ENCODE peak calls at places on chromosomes 2 and 18, in seven cellular contexts. One of them, this sample, is unnamed.

GRCh38 chr2:241034490-241035141 is 36.2 kb downstream of the SNED1 start:
- DNase-seq in HFF-Myc: no peak
- DNase-seq in cardiac muscle cell: no peak
- DNase-seq in cardiac fibroblast: no peak
- DNase-seq in neural progenitor cell: no peak
- DNase-seq in kidney epithelial cell: no peak
- DNase-seq in IMR-90: no peak
- DNase-seq in this sample: no peak

GRCh38 chr2:158457092-158457825 is 507 bp downstream of the PKP4 start:
- DNase-seq in HFF-Myc: no peak
- DNase-seq in cardiac muscle cell: peak; percentile 76
- DNase-seq in cardiac fibroblast: peak; percentile 60
- DNase-seq in neural progenitor cell: peak; percentile 82
- DNase-seq in kidney epithelial cell: no peak
- DNase-seq in IMR-90: peak; percentile 61
- DNase-seq in this sample: no peak

GRCh38 chr2:81266106-81266505 is 961.6 kb upstream of the LRRTM1 start:
- DNase-seq in HFF-Myc: no peak
- DNase-seq in cardiac muscle cell: peak; percentile 45
- DNase-seq in cardiac fibroblast: no peak
- DNase-seq in neural progenitor cell: peak; percentile 46
- DNase-seq in kidney epithelial cell: no peak
- DNase-seq in IMR-90: no peak
- DNase-seq in this sample: no peak

GRCh38 chr18:49812321-49813070 is 837 bp downstream of the ACAA2 start:
- DNase-seq in HFF-Myc: no peak
- DNase-seq in cardiac muscle cell: no peak
- DNase-seq in cardiac fibroblast: no peak
- DNase-seq in neural progenitor cell: no peak
- DNase-seq in kidney epithelial cell: no peak
- DNase-seq in IMR-90: peak; percentile 15
- DNase-seq in this sample: no peak

GRCh38 chr2:145740302-145740701 is 1220.4 kb upstream of the ZEB2 start:
- DNase-seq in HFF-Myc: no peak
- DNase-seq in cardiac muscle cell: no peak
- DNase-seq in cardiac fibroblast: peak; percentile 84
- DNase-seq in neural progenitor cell: no peak
- DNase-seq in kidney epithelial cell: no peak
- DNase-seq in IMR-90: peak; percentile 68
- DNase-seq in this sample: no peak

GRCh38 chr2:229901819-229902218 is 20.0 kb downstream of the TRIP12 start:
- DNase-seq in HFF-Myc: peak; percentile 56
- DNase-seq in cardiac muscle cell: no peak
- DNase-seq in cardiac fibroblast: peak; percentile 77
- DNase-seq in neural progenitor cell: no peak
- DNase-seq in kidney epithelial cell: peak; percentile 28
- DNase-seq in IMR-90: peak; percentile 73
- DNase-seq in this sample: peak; percentile 17

GRCh38 chr18:79918089-79919011 is 33.1 kb downstream of the SLC66A2 start:
- DNase-seq in HFF-Myc: no peak
- DNase-seq in cardiac muscle cell: no peak
- DNase-seq in cardiac fibroblast: no peak
- DNase-seq in neural progenitor cell: no peak
- DNase-seq in kidney epithelial cell: no peak
- DNase-seq in IMR-90: no peak
- DNase-seq in this sample: no peak

GRCh38 chr18:40159141-40160017 is 1795.7 kb upstream of the PIK3C3 start:
- DNase-seq in HFF-Myc: peak; percentile 0
- DNase-seq in cardiac muscle cell: peak; percentile 44
- DNase-seq in cardiac fibroblast: peak; percentile 65
- DNase-seq in neural progenitor cell: peak; percentile 55
- DNase-seq in kidney epithelial cell: no peak
- DNase-seq in IMR-90: peak; percentile 40
- DNase-seq in this sample: no peak

GRCh38 chr2:234843411-234843810 is 108.4 kb upstream of the SH3BP4 start:
- DNase-seq in HFF-Myc: no peak
- DNase-seq in cardiac muscle cell: no peak
- DNase-seq in cardiac fibroblast: no peak
- DNase-seq in neural progenitor cell: no peak
- DNase-seq in kidney epithelial cell: no peak
- DNase-seq in IMR-90: no peak
- DNase-seq in this sample: no peak

GRCh38 chr2:102106133-102106556 is 36.4 kb upstream of the IL1R1 start:
- DNase-seq in HFF-Myc: no peak
- DNase-seq in cardiac muscle cell: no peak
- DNase-seq in cardiac fibroblast: peak; percentile 88
- DNase-seq in neural progenitor cell: no peak
- DNase-seq in kidney epithelial cell: no peak
- DNase-seq in IMR-90: peak; percentile 93
- DNase-seq in this sample: no peak

GRCh38 chr2:83705146-83705545 is 753.9 kb downstream of the SUCLG1 start:
- DNase-seq in HFF-Myc: no peak
- DNase-seq in cardiac muscle cell: no peak
- DNase-seq in cardiac fibroblast: no peak
- DNase-seq in neural progenitor cell: no peak
- DNase-seq in kidney epithelial cell: no peak
- DNase-seq in IMR-90: no peak
- DNase-seq in this sample: no peak

GRCh38 chr2:7672027-7672684 is 754.9 kb downstream of the RNF144A start:
- DNase-seq in HFF-Myc: peak; percentile 38
- DNase-seq in cardiac muscle cell: peak; percentile 30
- DNase-seq in cardiac fibroblast: peak; percentile 50
- DNase-seq in neural progenitor cell: peak; percentile 83
- DNase-seq in kidney epithelial cell: no peak
- DNase-seq in IMR-90: peak; percentile 35
- DNase-seq in this sample: no peak

GRCh38 chr2:196482119-196483065 is 157.1 kb upstream of the CCDC150 start:
- DNase-seq in HFF-Myc: no peak
- DNase-seq in cardiac muscle cell: no peak
- DNase-seq in cardiac fibroblast: peak; percentile 82
- DNase-seq in neural progenitor cell: no peak
- DNase-seq in kidney epithelial cell: no peak
- DNase-seq in IMR-90: peak; percentile 55
- DNase-seq in this sample: no peak

DNA sequence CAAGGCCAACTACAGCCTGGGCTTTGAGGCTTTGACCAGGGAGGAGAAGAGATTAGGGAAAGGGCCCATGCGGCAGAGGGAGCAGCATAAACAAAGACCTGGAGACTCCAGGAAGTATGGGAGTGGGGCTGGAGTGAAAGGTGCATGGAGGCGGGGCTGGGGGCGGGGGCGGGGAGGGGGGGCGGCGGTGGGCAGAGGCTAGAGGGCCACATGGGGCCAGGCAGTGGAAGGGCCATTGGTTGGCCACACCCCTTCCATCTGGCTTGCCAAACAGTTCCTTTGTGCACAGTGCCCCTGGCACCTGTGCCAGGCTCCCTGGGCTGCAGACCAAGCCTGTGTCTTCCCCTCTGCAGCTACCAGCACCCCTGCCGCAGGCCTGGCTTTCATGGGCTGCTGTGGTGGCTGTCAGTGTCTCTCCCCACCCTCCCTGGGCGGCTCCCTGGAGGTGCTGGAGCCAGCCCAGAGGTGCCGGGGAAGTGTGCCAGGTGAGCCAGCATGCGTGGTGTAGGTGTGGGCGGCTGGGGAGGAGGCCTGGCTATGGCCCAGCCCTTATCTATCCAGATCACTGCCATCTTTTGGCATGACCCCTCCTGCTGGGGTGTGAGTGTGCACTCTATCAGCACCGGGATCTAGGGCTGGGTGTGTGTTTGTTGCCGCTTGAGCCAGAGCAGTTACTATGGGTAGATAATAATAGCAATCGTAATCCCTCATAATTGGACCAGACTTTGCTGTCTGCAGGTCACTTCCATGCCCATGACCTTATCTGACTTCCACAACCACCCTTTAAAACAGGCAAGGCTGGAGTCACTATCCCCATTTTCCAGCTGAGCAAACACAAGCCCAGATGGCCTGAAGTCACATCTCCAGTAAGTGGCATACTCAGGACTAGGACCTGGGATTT is 30.5 kb downstream of the DNMT3A start:
- DNase-seq in HFF-Myc: no peak
- DNase-seq in cardiac muscle cell: no peak
- DNase-seq in cardiac fibroblast: no peak
- DNase-seq in neural progenitor cell: peak; percentile 64
- DNase-seq in kidney epithelial cell: no peak
- DNase-seq in IMR-90: no peak
- DNase-seq in this sample: no peak
- H3K4me3 ChIP-seq in HFF-Myc: no peak overlapping the region
- H3K4me3 ChIP-seq in cardiac muscle cell: no peak overlapping the region
- H3K4me3 ChIP-seq in cardiac fibroblast: no peak overlapping the region
- H3K4me3 ChIP-seq in neural progenitor cell: no peak overlapping the region
- H3K4me3 ChIP-seq in kidney epithelial cell: no peak overlapping the region
- H3K4me3 ChIP-seq in IMR-90: no peak overlapping the region
- H3K4me3 ChIP-seq in this sample: no peak overlapping the region

GRCh38 chr2:159711562-159712193 is 628 bp upstream of the MARCHF7 start:
- DNase-seq in HFF-Myc: no peak
- DNase-seq in cardiac muscle cell: no peak
- DNase-seq in cardiac fibroblast: peak; percentile 79
- DNase-seq in neural progenitor cell: no peak
- DNase-seq in kidney epithelial cell: peak; percentile 23
- DNase-seq in IMR-90: no peak
- DNase-seq in this sample: no peak

GRCh38 chr2:159712929-159713575 is 746 bp downstream of the MARCHF7 start:
- DNase-seq in HFF-Myc: no peak
- DNase-seq in cardiac muscle cell: peak; percentile 64
- DNase-seq in cardiac fibroblast: peak; percentile 31
- DNase-seq in neural progenitor cell: no peak
- DNase-seq in kidney epithelial cell: no peak
- DNase-seq in IMR-90: no peak
- DNase-seq in this sample: no peak

GRCh38 chr2:159708066-159708760 is 4.1 kb upstream of the MARCHF7 start:
- DNase-seq in HFF-Myc: no peak
- DNase-seq in cardiac muscle cell: no peak
- DNase-seq in cardiac fibroblast: no peak
- DNase-seq in neural progenitor cell: no peak
- DNase-seq in kidney epithelial cell: no peak
- DNase-seq in IMR-90: no peak
- DNase-seq in this sample: no peak

GRCh38 chr2:159712194-159712928 is at the start of gene MARCHF7:
- DNase-seq in HFF-Myc: peak; percentile 70
- DNase-seq in cardiac muscle cell: peak; percentile 97
- DNase-seq in cardiac fibroblast: peak; percentile 97
- DNase-seq in neural progenitor cell: peak; percentile 96
- DNase-seq in kidney epithelial cell: peak; percentile 80
- DNase-seq in IMR-90: peak; percentile 95
- DNase-seq in this sample: peak; percentile 58

DNA sequence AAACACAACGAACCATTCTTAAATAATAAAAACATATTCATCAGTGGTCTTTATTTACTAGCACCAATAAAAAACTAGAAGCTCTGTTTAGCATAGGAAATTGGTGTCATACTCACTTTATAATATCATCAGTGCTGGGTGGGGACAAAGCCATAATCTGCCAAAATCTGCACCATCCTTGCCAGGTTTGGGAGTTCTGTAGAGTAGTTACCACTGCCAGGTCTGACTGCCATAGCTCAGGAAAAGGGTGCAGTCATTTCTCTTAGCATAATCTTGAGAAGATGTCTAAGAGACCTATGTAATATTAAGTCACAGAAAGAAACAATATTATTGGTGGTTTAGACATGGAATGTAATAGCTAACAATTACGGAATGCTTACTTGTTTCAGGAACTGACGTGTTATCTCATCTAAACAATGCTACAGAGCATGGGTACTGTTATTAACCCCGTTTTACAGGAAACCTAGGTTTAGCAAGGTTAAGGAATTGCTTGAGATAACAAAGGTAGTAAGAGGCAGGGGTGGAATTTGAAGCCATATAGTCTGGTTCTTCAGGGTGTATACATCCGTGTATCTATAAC is 1.6 kb upstream of the MARCHF7 start:
- DNase-seq in HFF-Myc: no peak
- DNase-seq in cardiac muscle cell: no peak
- DNase-seq in cardiac fibroblast: peak; percentile 73
- DNase-seq in neural progenitor cell: no peak
- DNase-seq in kidney epithelial cell: no peak
- DNase-seq in IMR-90: peak; percentile 73
- DNase-seq in this sample: no peak
- H3K4me3 ChIP-seq in HFF-Myc: no peak overlapping the region
- H3K4me3 ChIP-seq in cardiac muscle cell: no peak overlapping the region
- H3K4me3 ChIP-seq in cardiac fibroblast: peak overlapping the region; percentile 99
- H3K4me3 ChIP-seq in neural progenitor cell: no peak overlapping the region
- H3K4me3 ChIP-seq in kidney epithelial cell: no peak overlapping the region
- H3K4me3 ChIP-seq in IMR-90: peak overlapping the region; percentile 11
- H3K4me3 ChIP-seq in this sample: no peak overlapping the region

GRCh38 chr2:237904806-237905599 is 45.6 kb downstream of the RAMP1 start:
- DNase-seq in HFF-Myc: no peak
- DNase-seq in cardiac muscle cell: peak; percentile 62
- DNase-seq in cardiac fibroblast: peak; percentile 51
- DNase-seq in neural progenitor cell: no peak
- DNase-seq in kidney epithelial cell: no peak
- DNase-seq in IMR-90: peak; percentile 91
- DNase-seq in this sample: peak; percentile 56
- H3K4me3 ChIP-seq in HFF-Myc: no peak overlapping the region
- H3K4me3 ChIP-seq in cardiac muscle cell: no peak overlapping the region
- H3K4me3 ChIP-seq in cardiac fibroblast: no peak overlapping the region
- H3K4me3 ChIP-seq in neural progenitor cell: no peak overlapping the region
- H3K4me3 ChIP-seq in kidney epithelial cell: no peak overlapping the region
- H3K4me3 ChIP-seq in IMR-90: no peak overlapping the region
- H3K4me3 ChIP-seq in this sample: no peak overlapping the region

GRCh38 chr18:68800075-68800474 is 2.2 kb downstream of the CCDC102B start:
- DNase-seq in HFF-Myc: no peak
- DNase-seq in cardiac muscle cell: peak; percentile 5
- DNase-seq in cardiac fibroblast: peak; percentile 59
- DNase-seq in neural progenitor cell: peak; percentile 25
- DNase-seq in kidney epithelial cell: no peak
- DNase-seq in IMR-90: no peak
- DNase-seq in this sample: no peak
- H3K4me3 ChIP-seq in HFF-Myc: no peak overlapping the region
- H3K4me3 ChIP-seq in cardiac muscle cell: no peak overlapping the region
- H3K4me3 ChIP-seq in cardiac fibroblast: peak overlapping the region; percentile 33
- H3K4me3 ChIP-seq in neural progenitor cell: no peak overlapping the region
- H3K4me3 ChIP-seq in kidney epithelial cell: no peak overlapping the region
- H3K4me3 ChIP-seq in IMR-90: no peak overlapping the region
- H3K4me3 ChIP-seq in this sample: no peak overlapping the region

GRCh38 chr18:56565059-56565458 is 73.3 kb downstream of the TXNL1 start:
- DNase-seq in HFF-Myc: no peak
- DNase-seq in cardiac muscle cell: no peak
- DNase-seq in cardiac fibroblast: no peak
- DNase-seq in neural progenitor cell: no peak
- DNase-seq in kidney epithelial cell: no peak
- DNase-seq in IMR-90: no peak
- DNase-seq in this sample: no peak
- H3K4me3 ChIP-seq in HFF-Myc: no peak overlapping the region
- H3K4me3 ChIP-seq in cardiac muscle cell: no peak overlapping the region
- H3K4me3 ChIP-seq in cardiac fibroblast: no peak overlapping the region
- H3K4me3 ChIP-seq in neural progenitor cell: no peak overlapping the region
- H3K4me3 ChIP-seq in kidney epithelial cell: no peak overlapping the region
- H3K4me3 ChIP-seq in IMR-90: no peak overlapping the region
- H3K4me3 ChIP-seq in this sample: no peak overlapping the region

GRCh38 chr18:73715228-73715670 is 432.4 kb downstream of the FBXO15 start:
- DNase-seq in HFF-Myc: no peak
- DNase-seq in cardiac muscle cell: no peak
- DNase-seq in cardiac fibroblast: peak; percentile 43
- DNase-seq in neural progenitor cell: no peak
- DNase-seq in kidney epithelial cell: no peak
- DNase-seq in IMR-90: peak; percentile 42
- DNase-seq in this sample: no peak
- H3K4me3 ChIP-seq in HFF-Myc: no peak overlapping the region
- H3K4me3 ChIP-seq in cardiac muscle cell: no peak overlapping the region
- H3K4me3 ChIP-seq in cardiac fibroblast: peak overlapping the region; percentile 11
- H3K4me3 ChIP-seq in neural progenitor cell: no peak overlapping the region
- H3K4me3 ChIP-seq in kidney epithelial cell: no peak overlapping the region
- H3K4me3 ChIP-seq in IMR-90: peak overlapping the region; percentile 11
- H3K4me3 ChIP-seq in this sample: no peak overlapping the region